ENCODE peak calls at places on chromosomes 6 and 20, in eight cellular contexts. One of them, this sample, is unnamed. For H3K27me3, the result is how much of the 10 kb centered on the place peaks cover.

GRCh38 chr6:42629845-42630244 is 66.0 kb downstream of the UBR2 start:
- DNase-seq in aorta: no peak
- DNase-seq in cardiac muscle cell: no peak
- DNase-seq in HCT116: no peak
- DNase-seq in CD8-positive, alpha-beta T cell: no peak
- DNase-seq in Peyer's patch: no peak
- DNase-seq in adrenal gland: peak
- DNase-seq in AG04450: no peak
- DNase-seq in this sample: no peak

GRCh38 chr6:80234411-80234810 is 127.9 kb downstream of the BCKDHB start:
- DNase-seq in aorta: no peak
- DNase-seq in cardiac muscle cell: peak
- DNase-seq in HCT116: no peak
- DNase-seq in CD8-positive, alpha-beta T cell: no peak
- DNase-seq in Peyer's patch: no peak
- DNase-seq in adrenal gland: no peak
- DNase-seq in AG04450: no peak
- DNase-seq in this sample: peak

GRCh38 chr6:125802383-125802782 is 11.6 kb downstream of the NCOA7 start:
- DNase-seq in aorta: no peak
- DNase-seq in cardiac muscle cell: no peak
- DNase-seq in HCT116: no peak
- DNase-seq in CD8-positive, alpha-beta T cell: no peak
- DNase-seq in Peyer's patch: no peak
- DNase-seq in adrenal gland: no peak
- DNase-seq in AG04450: no peak
- DNase-seq in this sample: no peak

GRCh38 chr20:8260837-8261241 is 128.8 kb downstream of the PLCB1 start:
- DNase-seq in aorta: no peak
- DNase-seq in cardiac muscle cell: no peak
- DNase-seq in HCT116: no peak
- DNase-seq in CD8-positive, alpha-beta T cell: no peak
- DNase-seq in Peyer's patch: no peak
- DNase-seq in adrenal gland: no peak
- DNase-seq in AG04450: no peak
- DNase-seq in this sample: no peak

GRCh38 chr20:31485450-31486339 is 10.6 kb downstream of the REM1 start:
- DNase-seq in aorta: peak
- DNase-seq in cardiac muscle cell: no peak
- DNase-seq in HCT116: no peak
- DNase-seq in CD8-positive, alpha-beta T cell: no peak
- DNase-seq in Peyer's patch: peak
- DNase-seq in adrenal gland: peak
- DNase-seq in AG04450: no peak
- DNase-seq in this sample: no peak

GRCh38 chr20:37789408-37789807 is 95.6 kb downstream of the CTNNBL1 start:
- DNase-seq in aorta: no peak
- DNase-seq in cardiac muscle cell: no peak
- DNase-seq in HCT116: no peak
- DNase-seq in CD8-positive, alpha-beta T cell: no peak
- DNase-seq in Peyer's patch: no peak
- DNase-seq in adrenal gland: no peak
- DNase-seq in AG04450: no peak
- DNase-seq in this sample: no peak

GRCh38 chr6:2976571-2977085 is 5.3 kb upstream of the SERPINB6 start:
- DNase-seq in aorta: no peak
- DNase-seq in cardiac muscle cell: no peak
- DNase-seq in HCT116: no peak
- DNase-seq in CD8-positive, alpha-beta T cell: no peak
- DNase-seq in Peyer's patch: no peak
- DNase-seq in adrenal gland: no peak
- DNase-seq in AG04450: no peak
- DNase-seq in this sample: peak

GRCh38 chr20:31606928-31607639 is 2.0 kb downstream of the ID1 start:
- DNase-seq in aorta: no peak
- DNase-seq in cardiac muscle cell: peak
- DNase-seq in HCT116: peak
- DNase-seq in CD8-positive, alpha-beta T cell: no peak
- DNase-seq in Peyer's patch: peak
- DNase-seq in adrenal gland: peak
- DNase-seq in AG04450: no peak
- DNase-seq in this sample: peak

GRCh38 chr20:48820649-48820973 is 7.2 kb downstream of the PREX1 start:
- DNase-seq in aorta: no peak
- DNase-seq in cardiac muscle cell: no peak
- DNase-seq in HCT116: no peak
- DNase-seq in CD8-positive, alpha-beta T cell: no peak
- DNase-seq in Peyer's patch: no peak
- DNase-seq in adrenal gland: no peak
- DNase-seq in AG04450: no peak
- DNase-seq in this sample: no peak

GRCh38 chr6:118783931-118784528 is 109.9 kb upstream of the ASF1A start:
- DNase-seq in aorta: no peak
- DNase-seq in cardiac muscle cell: peak
- DNase-seq in HCT116: no peak
- DNase-seq in CD8-positive, alpha-beta T cell: no peak
- DNase-seq in Peyer's patch: no peak
- DNase-seq in adrenal gland: no peak
- DNase-seq in AG04450: peak
- DNase-seq in this sample: no peak

GRCh38 chr6:68597642-68598041 is 37.4 kb upstream of the ADGRB3 start:
- DNase-seq in aorta: no peak
- DNase-seq in cardiac muscle cell: no peak
- DNase-seq in HCT116: no peak
- DNase-seq in CD8-positive, alpha-beta T cell: no peak
- DNase-seq in Peyer's patch: no peak
- DNase-seq in adrenal gland: no peak
- DNase-seq in AG04450: no peak
- DNase-seq in this sample: no peak

DNA sequence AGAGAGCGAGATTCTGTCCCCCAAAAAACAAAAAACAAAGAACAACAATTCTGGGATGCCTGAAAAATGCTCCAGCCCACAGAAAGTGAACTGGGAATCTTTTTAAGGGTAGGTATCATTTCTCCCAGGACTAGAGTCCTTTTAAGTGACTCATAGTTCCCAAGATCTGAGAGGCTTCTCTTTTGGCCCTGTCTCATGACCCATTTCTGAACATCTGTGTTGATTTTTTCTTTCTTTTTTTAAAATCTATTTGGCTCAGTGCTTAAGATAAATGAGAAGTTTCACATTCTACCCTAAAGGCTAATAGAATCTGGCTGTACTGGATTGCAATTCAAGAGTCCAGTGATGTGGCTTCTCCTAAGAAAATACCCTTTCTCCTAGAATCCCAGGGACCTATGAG is 217.6 kb upstream of the FOXQ1 start:
- DNase-seq in aorta: no peak
- DNase-seq in cardiac muscle cell: no peak
- DNase-seq in HCT116: no peak
- DNase-seq in CD8-positive, alpha-beta T cell: no peak
- DNase-seq in Peyer's patch: no peak
- DNase-seq in adrenal gland: no peak
- DNase-seq in AG04450: peak
- DNase-seq in this sample: peak
- H3K27me3 ChIP-seq in aorta: under half
- H3K27me3 ChIP-seq in cardiac muscle cell: under half
- H3K27me3 ChIP-seq in HCT116: under half
- H3K27me3 ChIP-seq in CD8-positive, alpha-beta T cell: under half
- H3K27me3 ChIP-seq in Peyer's patch: under half
- H3K27me3 ChIP-seq in adrenal gland: under half
- H3K27me3 ChIP-seq in AG04450: under half
- H3K27me3 ChIP-seq in this sample: under half

GRCh38 chr6:27209167-27209566 is 38.3 kb upstream of the PRSS16 start:
- DNase-seq in aorta: no peak
- DNase-seq in cardiac muscle cell: no peak
- DNase-seq in HCT116: no peak
- DNase-seq in CD8-positive, alpha-beta T cell: no peak
- DNase-seq in Peyer's patch: no peak
- DNase-seq in adrenal gland: no peak
- DNase-seq in AG04450: no peak
- DNase-seq in this sample: no peak
- H3K27me3 ChIP-seq in aorta: under half
- H3K27me3 ChIP-seq in cardiac muscle cell: under half
- H3K27me3 ChIP-seq in HCT116: under half
- H3K27me3 ChIP-seq in CD8-positive, alpha-beta T cell: under half
- H3K27me3 ChIP-seq in Peyer's patch: under half
- H3K27me3 ChIP-seq in adrenal gland: half or more
- H3K27me3 ChIP-seq in AG04450: under half
- H3K27me3 ChIP-seq in this sample: under half

GRCh38 chr6:163865380-163865779 is 450.9 kb downstream of the QKI start:
- DNase-seq in aorta: no peak
- DNase-seq in cardiac muscle cell: no peak
- DNase-seq in HCT116: no peak
- DNase-seq in CD8-positive, alpha-beta T cell: no peak
- DNase-seq in Peyer's patch: no peak
- DNase-seq in adrenal gland: no peak
- DNase-seq in AG04450: no peak
- DNase-seq in this sample: no peak

GRCh38 chr6:163860194-163861081 is 445.9 kb downstream of the QKI start:
- DNase-seq in aorta: no peak
- DNase-seq in cardiac muscle cell: peak
- DNase-seq in HCT116: no peak
- DNase-seq in CD8-positive, alpha-beta T cell: no peak
- DNase-seq in Peyer's patch: no peak
- DNase-seq in adrenal gland: no peak
- DNase-seq in AG04450: peak
- DNase-seq in this sample: no peak

GRCh38 chr6:163861627-163862026 is 447.1 kb downstream of the QKI start:
- DNase-seq in aorta: no peak
- DNase-seq in cardiac muscle cell: no peak
- DNase-seq in HCT116: no peak
- DNase-seq in CD8-positive, alpha-beta T cell: no peak
- DNase-seq in Peyer's patch: no peak
- DNase-seq in adrenal gland: no peak
- DNase-seq in AG04450: no peak
- DNase-seq in this sample: no peak

GRCh38 chr6:163866192-163866591 is 451.7 kb downstream of the QKI start:
- DNase-seq in aorta: peak
- DNase-seq in cardiac muscle cell: peak
- DNase-seq in HCT116: no peak
- DNase-seq in CD8-positive, alpha-beta T cell: no peak
- DNase-seq in Peyer's patch: no peak
- DNase-seq in adrenal gland: no peak
- DNase-seq in AG04450: no peak
- DNase-seq in this sample: no peak

GRCh38 chr6:163863565-163863964 is 449.0 kb downstream of the QKI start:
- DNase-seq in aorta: no peak
- DNase-seq in cardiac muscle cell: no peak
- DNase-seq in HCT116: no peak
- DNase-seq in CD8-positive, alpha-beta T cell: no peak
- DNase-seq in Peyer's patch: no peak
- DNase-seq in adrenal gland: no peak
- DNase-seq in AG04450: no peak
- DNase-seq in this sample: no peak
- H3K27me3 ChIP-seq in aorta: under half
- H3K27me3 ChIP-seq in cardiac muscle cell: under half
- H3K27me3 ChIP-seq in HCT116: under half
- H3K27me3 ChIP-seq in CD8-positive, alpha-beta T cell: under half
- H3K27me3 ChIP-seq in Peyer's patch: under half
- H3K27me3 ChIP-seq in adrenal gland: under half
- H3K27me3 ChIP-seq in AG04450: under half
- H3K27me3 ChIP-seq in this sample: under half

GRCh38 chr6:30076333-30076732 is 764 bp upstream of the RNF39 start:
- DNase-seq in aorta: no peak
- DNase-seq in cardiac muscle cell: no peak
- DNase-seq in HCT116: no peak
- DNase-seq in CD8-positive, alpha-beta T cell: no peak
- DNase-seq in Peyer's patch: no peak
- DNase-seq in adrenal gland: peak
- DNase-seq in AG04450: no peak
- DNase-seq in this sample: no peak

GRCh38 chr6:30073489-30074240 is 1.9 kb downstream of the RNF39 start:
- DNase-seq in aorta: no peak
- DNase-seq in cardiac muscle cell: no peak
- DNase-seq in HCT116: no peak
- DNase-seq in CD8-positive, alpha-beta T cell: no peak
- DNase-seq in Peyer's patch: no peak
- DNase-seq in adrenal gland: no peak
- DNase-seq in AG04450: no peak
- DNase-seq in this sample: no peak

GRCh38 chr6:30074331-30075093 is 1.1 kb downstream of the RNF39 start:
- DNase-seq in aorta: no peak
- DNase-seq in cardiac muscle cell: no peak
- DNase-seq in HCT116: no peak
- DNase-seq in CD8-positive, alpha-beta T cell: no peak
- DNase-seq in Peyer's patch: no peak
- DNase-seq in adrenal gland: no peak
- DNase-seq in AG04450: no peak
- DNase-seq in this sample: no peak

GRCh38 chr6:30075987-30076311 is 380 bp upstream of the RNF39 start:
- DNase-seq in aorta: no peak
- DNase-seq in cardiac muscle cell: no peak
- DNase-seq in HCT116: no peak
- DNase-seq in CD8-positive, alpha-beta T cell: no peak
- DNase-seq in Peyer's patch: no peak
- DNase-seq in adrenal gland: no peak
- DNase-seq in AG04450: no peak
- DNase-seq in this sample: no peak

DNA sequence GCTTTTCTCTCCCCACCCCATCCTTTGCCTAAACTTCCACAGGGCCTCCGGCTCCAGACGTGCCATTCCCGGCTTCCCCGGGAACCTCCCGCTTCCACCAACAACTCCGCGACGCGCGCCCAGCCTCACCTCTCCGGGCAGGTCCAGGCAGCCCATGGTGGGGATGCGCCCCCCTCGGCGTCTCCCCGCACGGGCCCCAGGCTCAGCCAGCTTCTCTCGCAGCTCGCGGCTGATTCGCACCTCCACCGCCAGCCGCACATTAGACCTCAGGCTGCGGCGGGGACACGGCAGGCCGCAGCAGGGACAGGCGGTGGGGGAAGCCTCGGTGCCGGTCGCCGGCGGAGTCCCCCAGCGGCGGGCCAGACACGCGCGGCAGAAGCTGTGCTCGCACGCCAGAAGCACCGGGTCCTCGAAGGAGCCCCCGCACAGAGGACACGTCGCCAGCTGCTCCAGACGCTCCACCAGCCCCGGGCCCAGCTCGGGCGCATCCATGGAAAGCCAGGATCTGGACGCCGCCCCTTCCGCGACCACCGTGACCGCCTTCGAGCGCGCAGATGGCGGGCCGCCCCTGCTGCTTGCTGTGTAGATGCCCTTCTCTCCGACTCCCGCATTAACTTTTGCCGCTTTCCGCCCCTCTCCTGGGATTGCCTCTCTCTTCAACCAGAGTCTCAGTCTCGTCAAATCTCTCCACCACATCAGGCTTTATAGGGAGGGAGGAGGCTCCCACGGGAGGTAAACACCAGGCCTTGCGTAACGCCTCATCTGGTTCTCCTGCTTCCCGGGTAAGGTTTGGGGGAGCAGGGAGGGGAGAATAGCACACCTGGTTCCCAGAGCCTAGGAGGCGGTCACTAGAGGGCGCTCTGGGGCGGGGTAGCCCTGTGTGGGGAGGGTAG is at the start of gene RNF39:
- DNase-seq in aorta: no peak
- DNase-seq in cardiac muscle cell: no peak
- DNase-seq in HCT116: no peak
- DNase-seq in CD8-positive, alpha-beta T cell: no peak
- DNase-seq in Peyer's patch: peak
- DNase-seq in adrenal gland: no peak
- DNase-seq in AG04450: no peak
- DNase-seq in this sample: no peak
- H3K27me3 ChIP-seq in aorta: under half
- H3K27me3 ChIP-seq in cardiac muscle cell: half or more
- H3K27me3 ChIP-seq in HCT116: under half
- H3K27me3 ChIP-seq in CD8-positive, alpha-beta T cell: under half
- H3K27me3 ChIP-seq in Peyer's patch: under half
- H3K27me3 ChIP-seq in adrenal gland: under half
- H3K27me3 ChIP-seq in AG04450: half or more
- H3K27me3 ChIP-seq in this sample: half or more